ENCODE peak calls at places on chromosomes 6 and 20, in six cellular contexts. One of them, this sample, is unnamed.

GRCh38 chr6:169254456-169255316 is 1.0 kb upstream of the THBS2 start:
- DNase-seq in psoas muscle: no peak
- DNase-seq in neural progenitor cell: no peak
- DNase-seq in breast epithelium: no peak
- DNase-seq in CD4-positive, alpha-beta T cell: no peak
- DNase-seq in CD8-positive, alpha-beta T cell: no peak
- DNase-seq in this sample: no peak

GRCh38 chr20:61932199-61932592 is 133.5 kb downstream of the TAF4 start:
- DNase-seq in breast epithelium: no peak
- DNase-seq in psoas muscle: no peak
- DNase-seq in CD8-positive, alpha-beta T cell: no peak
- DNase-seq in CD4-positive, alpha-beta T cell: no peak
- DNase-seq in neural progenitor cell: no peak
- DNase-seq in this sample: no peak

GRCh38 chr20:6530916-6531315 is 236.6 kb upstream of the BMP2 start:
- DNase-seq in neural progenitor cell: no peak
- DNase-seq in breast epithelium: no peak
- DNase-seq in psoas muscle: no peak
- DNase-seq in CD4-positive, alpha-beta T cell: no peak
- DNase-seq in CD8-positive, alpha-beta T cell: no peak
- DNase-seq in this sample: no peak

GRCh38 chr20:60959971-60960370 is 292.1 kb upstream of the CDH4 start:
- DNase-seq in psoas muscle: no peak
- DNase-seq in CD8-positive, alpha-beta T cell: no peak
- DNase-seq in breast epithelium: no peak
- DNase-seq in CD4-positive, alpha-beta T cell: no peak
- DNase-seq in neural progenitor cell: no peak
- DNase-seq in this sample: no peak

GRCh38 chr6:90068264-90068663 is 174.0 kb downstream of the GJA10 start:
- DNase-seq in breast epithelium: no peak
- DNase-seq in CD4-positive, alpha-beta T cell: no peak
- DNase-seq in CD8-positive, alpha-beta T cell: no peak
- DNase-seq in neural progenitor cell: no peak
- DNase-seq in psoas muscle: peak; percentile 16
- DNase-seq in this sample: no peak

GRCh38 chr6:143397229-143398222 is 53.0 kb downstream of the ADAT2 start:
- DNase-seq in CD8-positive, alpha-beta T cell: peak; percentile 60
- DNase-seq in breast epithelium: peak; percentile 93
- DNase-seq in CD4-positive, alpha-beta T cell: no peak
- DNase-seq in neural progenitor cell: peak; percentile 20
- DNase-seq in psoas muscle: peak; percentile 59
- DNase-seq in this sample: peak; percentile 27

GRCh38 chr6:148667395-148667794 is 79.4 kb upstream of the UST start:
- DNase-seq in CD4-positive, alpha-beta T cell: no peak
- DNase-seq in CD8-positive, alpha-beta T cell: no peak
- DNase-seq in breast epithelium: no peak
- DNase-seq in psoas muscle: no peak
- DNase-seq in neural progenitor cell: no peak
- DNase-seq in this sample: no peak

GRCh38 chr6:16136086-16136485 is 7.2 kb downstream of the MYLIP start:
- DNase-seq in psoas muscle: no peak
- DNase-seq in CD4-positive, alpha-beta T cell: no peak
- DNase-seq in breast epithelium: no peak
- DNase-seq in CD8-positive, alpha-beta T cell: peak; percentile 70
- DNase-seq in neural progenitor cell: no peak
- DNase-seq in this sample: no peak

GRCh38 chr20:62536731-62537401 is 61.1 kb upstream of the GATA5 start:
- DNase-seq in neural progenitor cell: no peak
- DNase-seq in CD4-positive, alpha-beta T cell: no peak
- DNase-seq in breast epithelium: no peak
- DNase-seq in CD8-positive, alpha-beta T cell: no peak
- DNase-seq in psoas muscle: peak; percentile 74
- DNase-seq in this sample: no peak

GRCh38 chr6:30163090-30163917 is at the start of gene TRIM15:
- DNase-seq in psoas muscle: no peak
- DNase-seq in breast epithelium: no peak
- DNase-seq in CD4-positive, alpha-beta T cell: no peak
- DNase-seq in CD8-positive, alpha-beta T cell: no peak
- DNase-seq in neural progenitor cell: peak; percentile 13
- DNase-seq in this sample: no peak

GRCh38 chr6:75386050-75386770 is 101.6 kb upstream of the TMEM30A start:
- DNase-seq in CD8-positive, alpha-beta T cell: no peak
- DNase-seq in breast epithelium: no peak
- DNase-seq in CD4-positive, alpha-beta T cell: no peak
- DNase-seq in neural progenitor cell: no peak
- DNase-seq in psoas muscle: no peak
- DNase-seq in this sample: no peak

GRCh38 chr6:52531396-52531795 is 45.5 kb downstream of the TRAM2 start:
- DNase-seq in CD4-positive, alpha-beta T cell: no peak
- DNase-seq in neural progenitor cell: no peak
- DNase-seq in breast epithelium: no peak
- DNase-seq in psoas muscle: no peak
- DNase-seq in CD8-positive, alpha-beta T cell: no peak
- DNase-seq in this sample: no peak

GRCh38 chr6:122621638-122622037 is 11.4 kb downstream of the PKIB start:
- DNase-seq in breast epithelium: no peak
- DNase-seq in CD8-positive, alpha-beta T cell: no peak
- DNase-seq in neural progenitor cell: no peak
- DNase-seq in CD4-positive, alpha-beta T cell: no peak
- DNase-seq in psoas muscle: no peak
- DNase-seq in this sample: no peak

GRCh38 chr20:42007251-42007650 is 389.1 kb upstream of the CHD6 start:
- DNase-seq in neural progenitor cell: no peak
- DNase-seq in breast epithelium: no peak
- DNase-seq in psoas muscle: no peak
- DNase-seq in CD4-positive, alpha-beta T cell: no peak
- DNase-seq in CD8-positive, alpha-beta T cell: no peak
- DNase-seq in this sample: no peak

GRCh38 chr6:77740380-77740779 is 87.5 kb downstream of the MEI4 start:
- DNase-seq in CD4-positive, alpha-beta T cell: no peak
- DNase-seq in neural progenitor cell: no peak
- DNase-seq in CD8-positive, alpha-beta T cell: no peak
- DNase-seq in psoas muscle: no peak
- DNase-seq in breast epithelium: no peak
- DNase-seq in this sample: no peak

GRCh38 chr6:125259354-125259736 is 42.4 kb downstream of the HDDC2 start:
- DNase-seq in CD4-positive, alpha-beta T cell: no peak
- DNase-seq in neural progenitor cell: no peak
- DNase-seq in breast epithelium: no peak
- DNase-seq in psoas muscle: no peak
- DNase-seq in CD8-positive, alpha-beta T cell: no peak
- DNase-seq in this sample: no peak

GRCh38 chr20:59095140-59095539 is 52.6 kb upstream of the PRELID3B start:
- DNase-seq in breast epithelium: no peak
- DNase-seq in neural progenitor cell: no peak
- DNase-seq in psoas muscle: no peak
- DNase-seq in CD4-positive, alpha-beta T cell: no peak
- DNase-seq in CD8-positive, alpha-beta T cell: no peak
- DNase-seq in this sample: no peak

GRCh38 chr6:83008631-83009030 is 57.0 kb downstream of the UBE3D start:
- DNase-seq in CD8-positive, alpha-beta T cell: no peak
- DNase-seq in breast epithelium: no peak
- DNase-seq in CD4-positive, alpha-beta T cell: no peak
- DNase-seq in psoas muscle: no peak
- DNase-seq in neural progenitor cell: no peak
- DNase-seq in this sample: no peak

GRCh38 chr6:3517350-3517749 is 60.5 kb upstream of the SLC22A23 start:
- DNase-seq in CD4-positive, alpha-beta T cell: no peak
- DNase-seq in breast epithelium: no peak
- DNase-seq in psoas muscle: no peak
- DNase-seq in CD8-positive, alpha-beta T cell: no peak
- DNase-seq in neural progenitor cell: no peak
- DNase-seq in this sample: no peak

GRCh38 chr6:6984585-6985366 is 123.0 kb upstream of the RREB1 start:
- DNase-seq in CD8-positive, alpha-beta T cell: no peak
- DNase-seq in CD4-positive, alpha-beta T cell: no peak
- DNase-seq in breast epithelium: no peak
- DNase-seq in psoas muscle: no peak
- DNase-seq in neural progenitor cell: no peak
- DNase-seq in this sample: no peak

GRCh38 chr6:139577991-139578604 is 203.7 kb upstream of the CITED2 start:
- DNase-seq in psoas muscle: no peak
- DNase-seq in CD4-positive, alpha-beta T cell: no peak
- DNase-seq in neural progenitor cell: no peak
- DNase-seq in breast epithelium: no peak
- DNase-seq in CD8-positive, alpha-beta T cell: no peak
- DNase-seq in this sample: no peak

GRCh38 chr20:53124075-53124532 is 151.9 kb downstream of the TSHZ2 start:
- DNase-seq in CD8-positive, alpha-beta T cell: no peak
- DNase-seq in psoas muscle: peak; percentile 49
- DNase-seq in neural progenitor cell: no peak
- DNase-seq in breast epithelium: no peak
- DNase-seq in CD4-positive, alpha-beta T cell: no peak
- DNase-seq in this sample: no peak

GRCh38 chr6:90694802-90695201 is 107.9 kb upstream of the MAP3K7 start:
- DNase-seq in neural progenitor cell: no peak
- DNase-seq in psoas muscle: no peak
- DNase-seq in CD8-positive, alpha-beta T cell: no peak
- DNase-seq in breast epithelium: no peak
- DNase-seq in CD4-positive, alpha-beta T cell: no peak
- DNase-seq in this sample: no peak

GRCh38 chr6:41704656-41705328 is 30.6 kb downstream of the TFEB start:
- DNase-seq in CD8-positive, alpha-beta T cell: no peak
- DNase-seq in psoas muscle: no peak
- DNase-seq in breast epithelium: no peak
- DNase-seq in CD4-positive, alpha-beta T cell: no peak
- DNase-seq in neural progenitor cell: no peak
- DNase-seq in this sample: no peak

GRCh38 chr6:104525677-104526322 is 333.9 kb downstream of the HACE1 start:
- DNase-seq in CD8-positive, alpha-beta T cell: peak; percentile 63
- DNase-seq in psoas muscle: peak; percentile 50
- DNase-seq in neural progenitor cell: peak; percentile 89
- DNase-seq in breast epithelium: peak; percentile 25
- DNase-seq in CD4-positive, alpha-beta T cell: peak; percentile 37
- DNase-seq in this sample: peak; percentile 75

GRCh38 chr6:69914015-69914485 is 47.7 kb downstream of the COL19A1 start:
- DNase-seq in neural progenitor cell: peak; percentile 87
- DNase-seq in psoas muscle: no peak
- DNase-seq in breast epithelium: no peak
- DNase-seq in CD8-positive, alpha-beta T cell: no peak
- DNase-seq in CD4-positive, alpha-beta T cell: no peak
- DNase-seq in this sample: no peak

GRCh38 chr6:144447487-144447886 is 162.4 kb downstream of the UTRN start:
- DNase-seq in CD4-positive, alpha-beta T cell: no peak
- DNase-seq in psoas muscle: no peak
- DNase-seq in breast epithelium: no peak
- DNase-seq in neural progenitor cell: no peak
- DNase-seq in CD8-positive, alpha-beta T cell: no peak
- DNase-seq in this sample: no peak

GRCh38 chr6:1312193-1312443 is 220 bp downstream of the FOXQ1 start:
- DNase-seq in psoas muscle: no peak
- DNase-seq in CD8-positive, alpha-beta T cell: no peak
- DNase-seq in breast epithelium: no peak
- DNase-seq in CD4-positive, alpha-beta T cell: no peak
- DNase-seq in neural progenitor cell: no peak
- DNase-seq in this sample: no peak

GRCh38 chr6:79841577-79842381 is 105.6 kb downstream of the ELOVL4 start:
- DNase-seq in breast epithelium: no peak
- DNase-seq in psoas muscle: no peak
- DNase-seq in neural progenitor cell: no peak
- DNase-seq in CD8-positive, alpha-beta T cell: no peak
- DNase-seq in CD4-positive, alpha-beta T cell: no peak
- DNase-seq in this sample: no peak
- TF ChIP-seq CTCF in breast epithelium: no peak
- TF ChIP-seq CTCF in psoas muscle: no peak
- TF ChIP-seq CTCF in neural progenitor cell: no peak
- TF ChIP-seq CTCF in CD8-positive, alpha-beta T cell: no peak
- TF ChIP-seq CTCF in CD4-positive, alpha-beta T cell: no peak
- TF ChIP-seq CTCF in this sample: peak; percentile 24

DNA sequence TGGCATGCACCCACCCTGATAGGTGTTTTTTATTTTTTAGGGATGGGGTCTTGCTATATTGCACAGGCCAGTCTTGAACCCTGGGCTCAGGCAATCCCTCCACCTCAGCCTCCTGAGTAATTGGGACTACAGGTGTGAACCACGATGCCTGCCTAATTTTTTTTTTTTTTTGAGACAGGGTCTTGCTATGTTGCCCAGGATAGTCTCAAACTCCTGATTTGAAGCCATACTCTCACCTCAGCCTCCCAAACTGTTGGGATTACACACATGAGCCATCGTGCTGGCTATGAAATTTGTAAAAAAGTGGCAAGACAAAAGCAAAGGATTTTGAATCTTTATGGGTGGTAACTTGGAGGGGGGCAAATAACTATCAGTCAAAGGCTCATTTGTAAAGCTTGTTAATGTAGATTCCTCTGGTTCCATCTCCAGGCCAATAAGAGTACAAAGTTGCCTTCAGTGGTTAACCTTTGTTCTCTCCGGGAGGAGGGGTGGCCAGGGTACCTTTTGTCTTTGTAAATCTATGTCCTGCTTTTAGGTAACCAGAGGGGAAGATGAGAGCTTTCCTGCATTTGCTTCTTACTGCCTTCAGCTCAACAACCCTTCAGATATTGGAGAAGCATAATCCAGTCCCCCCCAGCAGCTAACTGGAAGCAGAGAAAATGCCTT is 372.0 kb upstream of the JARID2 start:
- DNase-seq in psoas muscle: no peak
- DNase-seq in neural progenitor cell: no peak
- DNase-seq in CD4-positive, alpha-beta T cell: no peak
- DNase-seq in breast epithelium: no peak
- DNase-seq in CD8-positive, alpha-beta T cell: no peak
- DNase-seq in this sample: no peak
- TF ChIP-seq CTCF in psoas muscle: no peak
- TF ChIP-seq CTCF in neural progenitor cell: no peak
- TF ChIP-seq CTCF in CD4-positive, alpha-beta T cell: no peak
- TF ChIP-seq CTCF in breast epithelium: no peak
- TF ChIP-seq CTCF in CD8-positive, alpha-beta T cell: no peak
- TF ChIP-seq CTCF in this sample: no peak

GRCh38 chr6:147384737-147385710 is 123.5 kb upstream of the SAMD5 start:
- DNase-seq in CD8-positive, alpha-beta T cell: no peak
- DNase-seq in psoas muscle: no peak
- DNase-seq in neural progenitor cell: no peak
- DNase-seq in CD4-positive, alpha-beta T cell: no peak
- DNase-seq in breast epithelium: no peak
- DNase-seq in this sample: no peak
- TF ChIP-seq CTCF in CD8-positive, alpha-beta T cell: no peak
- TF ChIP-seq CTCF in psoas muscle: no peak
- TF ChIP-seq CTCF in neural progenitor cell: no peak
- TF ChIP-seq CTCF in CD4-positive, alpha-beta T cell: no peak
- TF ChIP-seq CTCF in breast epithelium: no peak
- TF ChIP-seq CTCF in this sample: no peak

GRCh38 chr20:34704177-34705007 is at the start of gene TP53INP2:
- DNase-seq in CD8-positive, alpha-beta T cell: peak; percentile 93
- DNase-seq in breast epithelium: peak; percentile 93
- DNase-seq in psoas muscle: peak; percentile 93
- DNase-seq in neural progenitor cell: peak; percentile 95
- DNase-seq in CD4-positive, alpha-beta T cell: peak; percentile 83
- DNase-seq in this sample: peak; percentile 85

GRCh38 chr20:34706912-34707784 is 3.0 kb downstream of the TP53INP2 start:
- DNase-seq in breast epithelium: no peak
- DNase-seq in psoas muscle: no peak
- DNase-seq in CD8-positive, alpha-beta T cell: no peak
- DNase-seq in neural progenitor cell: no peak
- DNase-seq in CD4-positive, alpha-beta T cell: no peak
- DNase-seq in this sample: no peak

GRCh38 chr20:34706022-34706875 is 2.1 kb downstream of the TP53INP2 start:
- DNase-seq in psoas muscle: no peak
- DNase-seq in CD4-positive, alpha-beta T cell: no peak
- DNase-seq in breast epithelium: no peak
- DNase-seq in neural progenitor cell: no peak
- DNase-seq in CD8-positive, alpha-beta T cell: no peak
- DNase-seq in this sample: no peak

GRCh38 chr20:34705008-34705382 is 851 bp downstream of the TP53INP2 start:
- DNase-seq in breast epithelium: no peak
- DNase-seq in psoas muscle: no peak
- DNase-seq in CD4-positive, alpha-beta T cell: no peak
- DNase-seq in CD8-positive, alpha-beta T cell: no peak
- DNase-seq in neural progenitor cell: peak; percentile 6
- DNase-seq in this sample: no peak

GRCh38 chr20:34705383-34706021 is 1.4 kb downstream of the TP53INP2 start:
- DNase-seq in psoas muscle: no peak
- DNase-seq in neural progenitor cell: no peak
- DNase-seq in breast epithelium: peak; percentile 24
- DNase-seq in CD8-positive, alpha-beta T cell: peak; percentile 42
- DNase-seq in CD4-positive, alpha-beta T cell: peak; percentile 14
- DNase-seq in this sample: peak; percentile 39
- TF ChIP-seq CTCF in psoas muscle: no peak
- TF ChIP-seq CTCF in neural progenitor cell: no peak
- TF ChIP-seq CTCF in breast epithelium: no peak
- TF ChIP-seq CTCF in CD8-positive, alpha-beta T cell: no peak
- TF ChIP-seq CTCF in CD4-positive, alpha-beta T cell: no peak
- TF ChIP-seq CTCF in this sample: peak; percentile 32

This sample was measured in endothelial cell.